ENCODE peak calls at places on chromosomes 11 and 22, in nine cellular contexts. One of them, this sample, is unnamed.

GRCh38 chr22:31093956-31094622 is 13.0 kb downstream of the SMTN start:
- DNase-seq in substantia nigra: peak
- DNase-seq in fibroblast of mammary gland: no peak
- DNase-seq in NCI-H748 treated with DMSO at 0.1 percent for 48 hours: no peak
- DNase-seq in activated T-helper 1 cell treated with anti-CD3 and anti-CD28 coated beads, Interleukin-2, amount 50 U/mL, for 16 hours: no peak
- DNase-seq in occipital lobe: no peak
- DNase-seq in IMR-90: no peak
- DNase-seq in esophagus muscularis mucosa: no peak
- DNase-seq in pancreas: peak
- DNase-seq in this sample: peak

GRCh38 chr11:44835326-44835725 is 108.6 kb downstream of the TSPAN18 start:
- DNase-seq in substantia nigra: no peak
- DNase-seq in fibroblast of mammary gland: no peak
- DNase-seq in NCI-H748 treated with DMSO at 0.1 percent for 48 hours: no peak
- DNase-seq in activated T-helper 1 cell treated with anti-CD3 and anti-CD28 coated beads, Interleukin-2, amount 50 U/mL, for 16 hours: no peak
- DNase-seq in occipital lobe: no peak
- DNase-seq in IMR-90: no peak
- DNase-seq in esophagus muscularis mucosa: no peak
- DNase-seq in pancreas: no peak
- DNase-seq in this sample: no peak

GRCh38 chr11:2898366-2899079 is 12.9 kb upstream of the CDKN1C start:
- DNase-seq in substantia nigra: no peak
- DNase-seq in fibroblast of mammary gland: peak
- DNase-seq in NCI-H748 treated with DMSO at 0.1 percent for 48 hours: no peak
- DNase-seq in activated T-helper 1 cell treated with anti-CD3 and anti-CD28 coated beads, Interleukin-2, amount 50 U/mL, for 16 hours: peak
- DNase-seq in occipital lobe: no peak
- DNase-seq in IMR-90: peak
- DNase-seq in esophagus muscularis mucosa: peak
- DNase-seq in pancreas: peak
- DNase-seq in this sample: no peak

GRCh38 chr11:33135768-33136443 is 25.4 kb downstream of the CSTF3 start:
- DNase-seq in substantia nigra: no peak
- DNase-seq in fibroblast of mammary gland: no peak
- DNase-seq in NCI-H748 treated with DMSO at 0.1 percent for 48 hours: no peak
- DNase-seq in activated T-helper 1 cell treated with anti-CD3 and anti-CD28 coated beads, Interleukin-2, amount 50 U/mL, for 16 hours: no peak
- DNase-seq in occipital lobe: no peak
- DNase-seq in IMR-90: no peak
- DNase-seq in esophagus muscularis mucosa: no peak
- DNase-seq in pancreas: no peak
- DNase-seq in this sample: no peak

GRCh38 chr11:34063061-34063795 is 11.7 kb downstream of the CAPRIN1 start:
- DNase-seq in substantia nigra: no peak
- DNase-seq in fibroblast of mammary gland: no peak
- DNase-seq in NCI-H748 treated with DMSO at 0.1 percent for 48 hours: no peak
- DNase-seq in activated T-helper 1 cell treated with anti-CD3 and anti-CD28 coated beads, Interleukin-2, amount 50 U/mL, for 16 hours: no peak
- DNase-seq in occipital lobe: no peak
- DNase-seq in IMR-90: peak
- DNase-seq in esophagus muscularis mucosa: no peak
- DNase-seq in pancreas: no peak
- DNase-seq in this sample: no peak

GRCh38 chr11:3830088-3830487 is 10.7 kb downstream of the RHOG start:
- DNase-seq in substantia nigra: no peak
- DNase-seq in fibroblast of mammary gland: no peak
- DNase-seq in NCI-H748 treated with DMSO at 0.1 percent for 48 hours: no peak
- DNase-seq in activated T-helper 1 cell treated with anti-CD3 and anti-CD28 coated beads, Interleukin-2, amount 50 U/mL, for 16 hours: no peak
- DNase-seq in occipital lobe: no peak
- DNase-seq in IMR-90: no peak
- DNase-seq in esophagus muscularis mucosa: no peak
- DNase-seq in pancreas: no peak
- DNase-seq in this sample: no peak

GRCh38 chr22:46830001-46830715 is 67.7 kb downstream of the TBC1D22A start:
- DNase-seq in substantia nigra: peak
- DNase-seq in fibroblast of mammary gland: peak
- DNase-seq in NCI-H748 treated with DMSO at 0.1 percent for 48 hours: no peak
- DNase-seq in activated T-helper 1 cell treated with anti-CD3 and anti-CD28 coated beads, Interleukin-2, amount 50 U/mL, for 16 hours: no peak
- DNase-seq in occipital lobe: no peak
- DNase-seq in IMR-90: peak
- DNase-seq in esophagus muscularis mucosa: peak
- DNase-seq in pancreas: no peak
- DNase-seq in this sample: no peak

GRCh38 chr11:5603326-5603725 is 6.9 kb downstream of the TRIM6 start:
- DNase-seq in substantia nigra: peak
- DNase-seq in fibroblast of mammary gland: no peak
- DNase-seq in NCI-H748 treated with DMSO at 0.1 percent for 48 hours: no peak
- DNase-seq in activated T-helper 1 cell treated with anti-CD3 and anti-CD28 coated beads, Interleukin-2, amount 50 U/mL, for 16 hours: no peak
- DNase-seq in occipital lobe: no peak
- DNase-seq in IMR-90: no peak
- DNase-seq in esophagus muscularis mucosa: no peak
- DNase-seq in pancreas: no peak
- DNase-seq in this sample: no peak

GRCh38 chr11:35618497-35619029 is 303 bp downstream of the FJX1 start:
- DNase-seq in substantia nigra: no peak
- DNase-seq in fibroblast of mammary gland: peak
- DNase-seq in NCI-H748 treated with DMSO at 0.1 percent for 48 hours: no peak
- DNase-seq in activated T-helper 1 cell treated with anti-CD3 and anti-CD28 coated beads, Interleukin-2, amount 50 U/mL, for 16 hours: no peak
- DNase-seq in occipital lobe: no peak
- DNase-seq in IMR-90: peak
- DNase-seq in esophagus muscularis mucosa: no peak
- DNase-seq in pancreas: no peak
- DNase-seq in this sample: no peak